ENCODE peak calls at places on chromosomes 1 and 21, in six cellular contexts. One of them, this sample, is unnamed.

GRCh38 chr1:29415156-29415830 is 179.0 kb downstream of the PTPRU start:
- DNase-seq in IMR-90: no peak
- DNase-seq in H1: peak
- DNase-seq in neuronal stem cell: no peak
- DNase-seq in H9: peak
- DNase-seq in mesenchymal stem cell: no peak
- DNase-seq in this sample: peak

GRCh38 chr1:53369761-53370160 is 41.9 kb upstream of the LRP8 start:
- DNase-seq in IMR-90: no peak
- DNase-seq in H1: peak
- DNase-seq in neuronal stem cell: no peak
- DNase-seq in H9: peak
- DNase-seq in mesenchymal stem cell: no peak
- DNase-seq in this sample: no peak

GRCh38 chr1:54498383-54499096 is 49.5 kb upstream of the ACOT11 start:
- DNase-seq in IMR-90: no peak
- DNase-seq in H1: no peak
- DNase-seq in neuronal stem cell: no peak
- DNase-seq in H9: no peak
- DNase-seq in mesenchymal stem cell: peak
- DNase-seq in this sample: peak

GRCh38 chr1:45886229-45886628 is 82.8 kb downstream of the MAST2 start:
- DNase-seq in IMR-90: no peak
- DNase-seq in H1: no peak
- DNase-seq in neuronal stem cell: no peak
- DNase-seq in H9: no peak
- DNase-seq in mesenchymal stem cell: no peak
- DNase-seq in this sample: no peak

GRCh38 chr21:36381841-36382589 is 3.2 kb upstream of the CHAF1B start:
- DNase-seq in IMR-90: peak
- DNase-seq in H1: no peak
- DNase-seq in neuronal stem cell: no peak
- DNase-seq in H9: no peak
- DNase-seq in mesenchymal stem cell: no peak
- DNase-seq in this sample: no peak

GRCh38 chr1:220374449-220374848 is 102.2 kb upstream of the RAB3GAP2 start:
- DNase-seq in IMR-90: no peak
- DNase-seq in H1: no peak
- DNase-seq in neuronal stem cell: no peak
- DNase-seq in H9: no peak
- DNase-seq in mesenchymal stem cell: no peak
- DNase-seq in this sample: no peak

GRCh38 chr1:205970486-205970885 is 27.2 kb upstream of the SLC26A9 start:
- DNase-seq in IMR-90: no peak
- DNase-seq in H1: no peak
- DNase-seq in neuronal stem cell: no peak
- DNase-seq in H9: no peak
- DNase-seq in mesenchymal stem cell: no peak
- DNase-seq in this sample: no peak

GRCh38 chr21:17088500-17088899 is 424.3 kb upstream of the CXADR start:
- DNase-seq in IMR-90: no peak
- DNase-seq in H1: no peak
- DNase-seq in neuronal stem cell: no peak
- DNase-seq in H9: no peak
- DNase-seq in mesenchymal stem cell: no peak
- DNase-seq in this sample: no peak

GRCh38 chr1:156641761-156642264 is at the start of gene BCAN:
- DNase-seq in IMR-90: peak
- DNase-seq in H1: peak
- DNase-seq in neuronal stem cell: no peak
- DNase-seq in H9: peak
- DNase-seq in mesenchymal stem cell: peak
- DNase-seq in this sample: peak

GRCh38 chr1:111474521-111474920 is 737 bp downstream of the C1orf162 start:
- DNase-seq in IMR-90: no peak
- DNase-seq in H1: no peak
- DNase-seq in neuronal stem cell: no peak
- DNase-seq in H9: no peak
- DNase-seq in mesenchymal stem cell: no peak
- DNase-seq in this sample: no peak

GRCh38 chr1:234839663-234840062 is 229.7 kb upstream of the IRF2BP2 start:
- DNase-seq in IMR-90: no peak
- DNase-seq in H1: no peak
- DNase-seq in neuronal stem cell: no peak
- DNase-seq in H9: no peak
- DNase-seq in mesenchymal stem cell: no peak
- DNase-seq in this sample: peak

GRCh38 chr1:178962853-178963810 is 62.6 kb upstream of the FAM20B start:
- DNase-seq in IMR-90: no peak
- DNase-seq in H1: peak
- DNase-seq in neuronal stem cell: no peak
- DNase-seq in H9: no peak
- DNase-seq in mesenchymal stem cell: no peak
- DNase-seq in this sample: no peak

GRCh38 chr1:170734412-170735175 is 70.7 kb downstream of the PRRX1 start:
- DNase-seq in IMR-90: peak
- DNase-seq in H1: no peak
- DNase-seq in neuronal stem cell: no peak
- DNase-seq in H9: no peak
- DNase-seq in mesenchymal stem cell: peak
- DNase-seq in this sample: peak
- H2BK15ac ChIP-seq in IMR-90: no peak
- H2BK15ac ChIP-seq in H1: no peak
- H2BK15ac ChIP-seq in neuronal stem cell: no peak
- H2BK15ac ChIP-seq in H9: no peak
- H2BK15ac ChIP-seq in mesenchymal stem cell: no peak
- H2BK15ac ChIP-seq in this sample: no peak

DNA sequence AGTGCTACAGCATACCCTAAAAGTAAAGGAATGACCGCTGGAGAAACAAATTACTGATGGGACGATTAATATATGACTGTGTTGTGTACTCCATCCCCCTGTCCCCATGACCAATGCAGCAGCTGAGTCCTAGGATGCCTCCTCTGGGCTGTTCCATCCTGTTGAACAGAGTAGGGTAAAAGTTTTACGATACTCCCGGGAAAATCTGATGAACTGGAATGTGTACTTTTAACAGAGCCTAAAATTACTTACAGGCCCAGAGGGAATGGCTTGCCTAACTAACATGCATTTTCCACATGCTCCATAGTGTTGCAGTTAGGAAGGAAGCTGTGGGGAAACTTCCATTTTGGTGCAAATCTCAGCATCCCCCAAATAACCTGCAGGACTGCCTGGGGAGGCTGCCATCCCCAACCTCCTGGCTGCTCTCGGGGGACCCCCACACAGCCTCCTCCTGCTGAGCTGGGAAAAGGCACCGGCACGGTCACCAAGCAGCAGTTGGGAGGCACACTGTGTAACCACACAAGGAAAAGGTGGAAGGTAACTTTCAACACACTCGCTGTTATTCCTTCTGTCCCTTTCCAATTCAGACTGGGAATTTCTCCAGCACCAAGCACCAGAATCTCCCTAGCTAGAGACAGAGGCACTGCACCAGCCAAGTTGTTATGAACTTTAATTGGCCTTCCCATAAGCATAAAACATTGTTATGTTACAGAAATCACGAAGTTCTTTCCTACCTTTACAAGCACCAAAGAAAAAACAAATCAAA is 97.2 kb downstream of the BCAR3 start:
- DNase-seq in IMR-90: no peak
- DNase-seq in H1: no peak
- DNase-seq in neuronal stem cell: no peak
- DNase-seq in H9: no peak
- DNase-seq in mesenchymal stem cell: no peak
- DNase-seq in this sample: no peak
- H2BK5ac ChIP-seq in IMR-90: no peak
- H2BK5ac ChIP-seq in H1: no peak
- H2BK5ac ChIP-seq in neuronal stem cell: no peak
- H2BK5ac ChIP-seq in H9: no peak
- H2BK5ac ChIP-seq in mesenchymal stem cell: no peak
- H2BK5ac ChIP-seq in this sample: no peak

DNA sequence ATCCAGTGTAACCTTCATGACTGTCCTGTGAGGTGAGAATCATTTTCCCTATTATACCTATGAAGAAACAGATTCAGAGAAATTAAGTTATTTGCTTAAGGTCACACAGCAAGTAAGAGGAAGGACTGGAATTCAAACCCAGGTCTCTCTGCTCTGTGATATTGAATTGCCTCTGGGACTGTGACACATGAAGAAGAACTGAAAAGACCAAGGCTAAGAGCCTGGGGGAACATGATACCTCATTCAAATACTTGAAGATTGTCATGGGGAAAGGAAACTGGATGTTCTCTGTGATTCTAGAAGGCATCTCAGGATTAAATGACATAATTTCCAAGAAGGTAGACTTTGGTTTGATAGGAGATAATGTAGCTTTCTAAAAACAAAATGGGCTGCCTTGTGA is 3.6 kb downstream of the WDTC1 start:
- DNase-seq in IMR-90: no peak
- DNase-seq in H1: no peak
- DNase-seq in neuronal stem cell: no peak
- DNase-seq in H9: no peak
- DNase-seq in mesenchymal stem cell: no peak
- DNase-seq in this sample: no peak
- H2BK15ac ChIP-seq in IMR-90: no peak
- H2BK15ac ChIP-seq in H1: no peak
- H2BK15ac ChIP-seq in neuronal stem cell: no peak
- H2BK15ac ChIP-seq in H9: no peak
- H2BK15ac ChIP-seq in mesenchymal stem cell: no peak
- H2BK15ac ChIP-seq in this sample: no peak

DNA sequence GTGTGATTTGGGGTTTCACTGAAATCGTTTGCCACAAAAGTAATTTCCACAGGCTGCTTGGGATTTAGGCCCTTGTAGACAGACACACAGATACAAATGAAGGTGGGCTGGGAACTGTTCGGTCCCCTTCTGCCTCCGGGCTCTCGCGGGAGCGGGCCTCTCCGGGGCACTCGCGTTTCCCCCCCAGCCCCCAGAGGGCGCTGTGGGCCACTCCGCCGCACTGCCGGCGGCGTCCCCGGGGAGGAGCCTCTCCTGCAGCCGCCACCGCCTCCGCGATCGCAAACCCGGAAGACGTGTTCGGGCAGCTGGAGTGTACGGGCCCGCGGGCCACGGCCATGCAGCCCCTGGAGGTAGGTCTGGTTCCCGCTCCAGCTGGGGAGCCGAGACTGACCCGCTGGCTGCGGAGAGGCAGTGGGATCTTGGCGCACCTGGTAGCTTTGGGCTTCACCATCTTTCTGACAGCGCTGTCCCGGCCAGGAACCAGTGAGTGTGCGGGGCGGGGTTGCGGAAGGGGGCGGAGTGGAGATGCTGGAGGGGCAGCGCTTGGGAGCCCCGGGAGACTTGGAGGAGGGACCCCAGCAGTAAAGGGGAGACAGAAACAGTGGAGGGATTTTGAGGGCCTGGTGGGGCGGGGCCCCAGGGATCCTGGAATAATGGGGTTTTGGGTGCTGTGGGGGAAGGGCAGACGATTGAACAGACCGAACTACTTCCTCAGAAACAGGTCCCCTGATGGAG is at the start of gene CYB561D1:
- DNase-seq in IMR-90: peak
- DNase-seq in H1: peak
- DNase-seq in neuronal stem cell: peak
- DNase-seq in H9: peak
- DNase-seq in mesenchymal stem cell: peak
- DNase-seq in this sample: peak
- H2BK5ac ChIP-seq in IMR-90: peak
- H2BK5ac ChIP-seq in H1: peak
- H2BK5ac ChIP-seq in neuronal stem cell: no peak
- H2BK5ac ChIP-seq in H9: no peak
- H2BK5ac ChIP-seq in mesenchymal stem cell: no peak
- H2BK5ac ChIP-seq in this sample: no peak

GRCh38 chr1:47660622-47661021 is 222.8 kb downstream of the FOXD2 start:
- DNase-seq in IMR-90: no peak
- DNase-seq in H1: no peak
- DNase-seq in neuronal stem cell: no peak
- DNase-seq in H9: no peak
- DNase-seq in mesenchymal stem cell: no peak
- DNase-seq in this sample: no peak

GRCh38 chr1:47663286-47663685 is 225.4 kb downstream of the FOXD2 start:
- DNase-seq in IMR-90: no peak
- DNase-seq in H1: no peak
- DNase-seq in neuronal stem cell: no peak
- DNase-seq in H9: peak
- DNase-seq in mesenchymal stem cell: no peak
- DNase-seq in this sample: no peak

GRCh38 chr1:47662068-47662467 is 224.2 kb downstream of the FOXD2 start:
- DNase-seq in IMR-90: no peak
- DNase-seq in H1: no peak
- DNase-seq in neuronal stem cell: no peak
- DNase-seq in H9: no peak
- DNase-seq in mesenchymal stem cell: no peak
- DNase-seq in this sample: no peak

GRCh38 chr1:47661065-47661464 is 223.2 kb downstream of the FOXD2 start:
- DNase-seq in IMR-90: no peak
- DNase-seq in H1: no peak
- DNase-seq in neuronal stem cell: no peak
- DNase-seq in H9: peak
- DNase-seq in mesenchymal stem cell: no peak
- DNase-seq in this sample: no peak

GRCh38 chr1:47664356-47664755 is 226.5 kb downstream of the FOXD2 start:
- DNase-seq in IMR-90: no peak
- DNase-seq in H1: no peak
- DNase-seq in neuronal stem cell: no peak
- DNase-seq in H9: peak
- DNase-seq in mesenchymal stem cell: no peak
- DNase-seq in this sample: no peak
- H2BK15ac ChIP-seq in IMR-90: no peak
- H2BK15ac ChIP-seq in H1: no peak
- H2BK15ac ChIP-seq in neuronal stem cell: no peak
- H2BK15ac ChIP-seq in H9: no peak
- H2BK15ac ChIP-seq in mesenchymal stem cell: no peak
- H2BK15ac ChIP-seq in this sample: no peak

DNA sequence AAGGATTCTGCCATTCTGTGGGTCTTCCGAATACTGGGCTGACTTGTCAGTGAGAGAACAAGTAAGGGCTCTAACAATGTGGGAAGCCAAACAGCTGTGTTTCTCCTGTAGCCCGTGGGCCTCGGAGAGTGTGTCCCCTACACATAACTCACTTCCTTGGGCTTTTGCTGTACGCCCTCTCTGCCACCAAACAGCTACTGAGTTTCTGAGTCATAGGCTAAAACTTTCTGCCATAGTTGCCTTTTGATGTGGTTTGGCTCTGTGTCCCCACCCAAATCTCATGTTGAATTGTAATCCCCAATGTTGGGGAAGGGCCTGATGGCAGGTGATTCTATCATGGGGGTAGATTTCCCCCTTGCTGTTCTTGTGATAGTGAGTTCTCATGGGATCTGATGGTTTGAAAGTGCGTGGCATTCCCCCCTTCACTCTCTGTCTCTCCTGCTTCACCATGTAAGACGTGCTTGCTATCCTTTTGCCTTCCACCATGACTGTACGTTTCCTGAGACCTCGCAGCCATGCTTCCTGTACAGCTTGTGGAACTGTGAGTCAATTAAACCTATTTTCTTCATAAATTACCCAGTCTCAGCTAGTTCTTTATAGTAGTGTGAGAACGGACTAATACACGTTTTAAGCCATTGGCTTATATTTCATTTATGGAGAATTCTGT is 194.8 kb upstream of the HMCN1 start:
- DNase-seq in IMR-90: no peak
- DNase-seq in H1: no peak
- DNase-seq in neuronal stem cell: no peak
- DNase-seq in H9: no peak
- DNase-seq in mesenchymal stem cell: no peak
- DNase-seq in this sample: peak
- H2BK5ac ChIP-seq in IMR-90: no peak
- H2BK5ac ChIP-seq in H1: peak
- H2BK5ac ChIP-seq in neuronal stem cell: no peak
- H2BK5ac ChIP-seq in H9: no peak
- H2BK5ac ChIP-seq in mesenchymal stem cell: no peak
- H2BK5ac ChIP-seq in this sample: peak

This sample was measured in mesendoderm.